ENCODE peak calls at places on chromosomes 13 and 19, in six cellular contexts. One of them, this sample, is unnamed.

GRCh38 chr19:18762125-18763023 is 28.7 kb downstream of the COMP start:
- DNase-seq in psoas muscle: peak
- DNase-seq in fibroblast of mammary gland: peak
- DNase-seq in stimulated activated CD4-positive, alpha-beta T cell treated with anti-CD3 and anti-CD28 coated beads, Interleukin-1b, Interleukin-23, amount 100 ng/mL, for 24 hours: no peak
- DNase-seq in ureter: peak
- DNase-seq in effector CD4-positive, alpha-beta T cell: no peak
- DNase-seq in this sample: no peak

GRCh38 chr19:53945441-53945840 is 17.3 kb upstream of the CACNG8 start:
- DNase-seq in psoas muscle: no peak
- DNase-seq in fibroblast of mammary gland: peak
- DNase-seq in stimulated activated CD4-positive, alpha-beta T cell treated with anti-CD3 and anti-CD28 coated beads, Interleukin-1b, Interleukin-23, amount 100 ng/mL, for 24 hours: no peak
- DNase-seq in ureter: no peak
- DNase-seq in effector CD4-positive, alpha-beta T cell: no peak
- DNase-seq in this sample: peak

GRCh38 chr19:6198896-6199239 is 63.4 kb downstream of the ACSBG2 start:
- DNase-seq in psoas muscle: no peak
- DNase-seq in fibroblast of mammary gland: no peak
- DNase-seq in stimulated activated CD4-positive, alpha-beta T cell treated with anti-CD3 and anti-CD28 coated beads, Interleukin-1b, Interleukin-23, amount 100 ng/mL, for 24 hours: no peak
- DNase-seq in ureter: peak
- DNase-seq in effector CD4-positive, alpha-beta T cell: no peak
- DNase-seq in this sample: no peak

GRCh38 chr13:27252467-27252866 is 1.1 kb downstream of the RPL21 start:
- DNase-seq in psoas muscle: no peak
- DNase-seq in fibroblast of mammary gland: no peak
- DNase-seq in stimulated activated CD4-positive, alpha-beta T cell treated with anti-CD3 and anti-CD28 coated beads, Interleukin-1b, Interleukin-23, amount 100 ng/mL, for 24 hours: no peak
- DNase-seq in ureter: no peak
- DNase-seq in effector CD4-positive, alpha-beta T cell: no peak
- DNase-seq in this sample: no peak

GRCh38 chr19:3176715-3177501 is 1.7 kb upstream of the S1PR4 start:
- DNase-seq in psoas muscle: no peak
- DNase-seq in fibroblast of mammary gland: peak
- DNase-seq in stimulated activated CD4-positive, alpha-beta T cell treated with anti-CD3 and anti-CD28 coated beads, Interleukin-1b, Interleukin-23, amount 100 ng/mL, for 24 hours: peak
- DNase-seq in ureter: peak
- DNase-seq in effector CD4-positive, alpha-beta T cell: peak
- DNase-seq in this sample: no peak

GRCh38 chr19:13117176-13117771 is 734 bp upstream of the TRMT1 start:
- DNase-seq in psoas muscle: no peak
- DNase-seq in fibroblast of mammary gland: no peak
- DNase-seq in stimulated activated CD4-positive, alpha-beta T cell treated with anti-CD3 and anti-CD28 coated beads, Interleukin-1b, Interleukin-23, amount 100 ng/mL, for 24 hours: no peak
- DNase-seq in ureter: no peak
- DNase-seq in effector CD4-positive, alpha-beta T cell: no peak
- DNase-seq in this sample: no peak

GRCh38 chr13:110070511-110071120 is 236.3 kb downstream of the COL4A1 start:
- DNase-seq in psoas muscle: no peak
- DNase-seq in fibroblast of mammary gland: peak
- DNase-seq in stimulated activated CD4-positive, alpha-beta T cell treated with anti-CD3 and anti-CD28 coated beads, Interleukin-1b, Interleukin-23, amount 100 ng/mL, for 24 hours: no peak
- DNase-seq in ureter: no peak
- DNase-seq in effector CD4-positive, alpha-beta T cell: no peak
- DNase-seq in this sample: no peak

GRCh38 chr13:36531746-36532486 is 99.6 kb downstream of the CCNA1 start:
- DNase-seq in psoas muscle: no peak
- DNase-seq in fibroblast of mammary gland: peak
- DNase-seq in stimulated activated CD4-positive, alpha-beta T cell treated with anti-CD3 and anti-CD28 coated beads, Interleukin-1b, Interleukin-23, amount 100 ng/mL, for 24 hours: no peak
- DNase-seq in ureter: no peak
- DNase-seq in effector CD4-positive, alpha-beta T cell: no peak
- DNase-seq in this sample: no peak

GRCh38 chr19:8504171-8504570 is 1.7 kb upstream of the PRAM1 start:
- DNase-seq in psoas muscle: no peak
- DNase-seq in fibroblast of mammary gland: no peak
- DNase-seq in stimulated activated CD4-positive, alpha-beta T cell treated with anti-CD3 and anti-CD28 coated beads, Interleukin-1b, Interleukin-23, amount 100 ng/mL, for 24 hours: no peak
- DNase-seq in ureter: no peak
- DNase-seq in effector CD4-positive, alpha-beta T cell: no peak
- DNase-seq in this sample: no peak

GRCh38 chr13:43085545-43085944 is 62.2 kb downstream of the DNAJC15 start:
- DNase-seq in psoas muscle: no peak
- DNase-seq in fibroblast of mammary gland: peak
- DNase-seq in stimulated activated CD4-positive, alpha-beta T cell treated with anti-CD3 and anti-CD28 coated beads, Interleukin-1b, Interleukin-23, amount 100 ng/mL, for 24 hours: no peak
- DNase-seq in ureter: no peak
- DNase-seq in effector CD4-positive, alpha-beta T cell: no peak
- DNase-seq in this sample: no peak

GRCh38 chr13:65026505-65026904 is 2203.6 kb downstream of the PCDH9 start:
- DNase-seq in psoas muscle: no peak
- DNase-seq in fibroblast of mammary gland: no peak
- DNase-seq in stimulated activated CD4-positive, alpha-beta T cell treated with anti-CD3 and anti-CD28 coated beads, Interleukin-1b, Interleukin-23, amount 100 ng/mL, for 24 hours: no peak
- DNase-seq in ureter: no peak
- DNase-seq in effector CD4-positive, alpha-beta T cell: no peak
- DNase-seq in this sample: no peak

GRCh38 chr13:78652651-78653050 is 6.3 kb downstream of the OBI1 start:
- DNase-seq in psoas muscle: no peak
- DNase-seq in fibroblast of mammary gland: no peak
- DNase-seq in stimulated activated CD4-positive, alpha-beta T cell treated with anti-CD3 and anti-CD28 coated beads, Interleukin-1b, Interleukin-23, amount 100 ng/mL, for 24 hours: no peak
- DNase-seq in ureter: no peak
- DNase-seq in effector CD4-positive, alpha-beta T cell: no peak
- DNase-seq in this sample: no peak

GRCh38 chr13:65808061-65808460 is 1422.1 kb downstream of the PCDH9 start:
- DNase-seq in psoas muscle: no peak
- DNase-seq in fibroblast of mammary gland: peak
- DNase-seq in stimulated activated CD4-positive, alpha-beta T cell treated with anti-CD3 and anti-CD28 coated beads, Interleukin-1b, Interleukin-23, amount 100 ng/mL, for 24 hours: no peak
- DNase-seq in ureter: no peak
- DNase-seq in effector CD4-positive, alpha-beta T cell: no peak
- DNase-seq in this sample: no peak

GRCh38 chr13:85528578-85529215 is 270.5 kb downstream of the SLITRK6 start:
- DNase-seq in psoas muscle: no peak
- DNase-seq in fibroblast of mammary gland: peak
- DNase-seq in stimulated activated CD4-positive, alpha-beta T cell treated with anti-CD3 and anti-CD28 coated beads, Interleukin-1b, Interleukin-23, amount 100 ng/mL, for 24 hours: no peak
- DNase-seq in ureter: no peak
- DNase-seq in effector CD4-positive, alpha-beta T cell: no peak
- DNase-seq in this sample: no peak

GRCh38 chr19:45769821-45770191 is 754 bp upstream of the SIX5 start:
- DNase-seq in psoas muscle: no peak
- DNase-seq in fibroblast of mammary gland: peak
- DNase-seq in stimulated activated CD4-positive, alpha-beta T cell treated with anti-CD3 and anti-CD28 coated beads, Interleukin-1b, Interleukin-23, amount 100 ng/mL, for 24 hours: no peak
- DNase-seq in ureter: peak
- DNase-seq in effector CD4-positive, alpha-beta T cell: peak
- DNase-seq in this sample: no peak

GRCh38 chr19:4647676-4648644 is 8.6 kb downstream of the TNFAIP8L1 start:
- DNase-seq in psoas muscle: peak
- DNase-seq in fibroblast of mammary gland: peak
- DNase-seq in stimulated activated CD4-positive, alpha-beta T cell treated with anti-CD3 and anti-CD28 coated beads, Interleukin-1b, Interleukin-23, amount 100 ng/mL, for 24 hours: no peak
- DNase-seq in ureter: no peak
- DNase-seq in effector CD4-positive, alpha-beta T cell: no peak
- DNase-seq in this sample: peak

GRCh38 chr19:4415352-4415751 is 12.9 kb downstream of the CHAF1A start:
- DNase-seq in psoas muscle: no peak
- DNase-seq in fibroblast of mammary gland: no peak
- DNase-seq in stimulated activated CD4-positive, alpha-beta T cell treated with anti-CD3 and anti-CD28 coated beads, Interleukin-1b, Interleukin-23, amount 100 ng/mL, for 24 hours: no peak
- DNase-seq in ureter: no peak
- DNase-seq in effector CD4-positive, alpha-beta T cell: no peak
- DNase-seq in this sample: no peak

GRCh38 chr13:87669379-87669978 is 1.7 kb upstream of the SLITRK5 start:
- DNase-seq in psoas muscle: no peak
- DNase-seq in fibroblast of mammary gland: peak
- DNase-seq in stimulated activated CD4-positive, alpha-beta T cell treated with anti-CD3 and anti-CD28 coated beads, Interleukin-1b, Interleukin-23, amount 100 ng/mL, for 24 hours: no peak
- DNase-seq in ureter: no peak
- DNase-seq in effector CD4-positive, alpha-beta T cell: no peak
- DNase-seq in this sample: no peak

GRCh38 chr19:1406496-1406817 is 929 bp upstream of the DAZAP1 start:
- DNase-seq in psoas muscle: no peak
- DNase-seq in fibroblast of mammary gland: no peak
- DNase-seq in stimulated activated CD4-positive, alpha-beta T cell treated with anti-CD3 and anti-CD28 coated beads, Interleukin-1b, Interleukin-23, amount 100 ng/mL, for 24 hours: no peak
- DNase-seq in ureter: no peak
- DNase-seq in effector CD4-positive, alpha-beta T cell: no peak
- DNase-seq in this sample: no peak

GRCh38 chr19:10543059-10543419 is 665 bp upstream of the ATG4D start:
- DNase-seq in psoas muscle: no peak
- DNase-seq in fibroblast of mammary gland: no peak
- DNase-seq in stimulated activated CD4-positive, alpha-beta T cell treated with anti-CD3 and anti-CD28 coated beads, Interleukin-1b, Interleukin-23, amount 100 ng/mL, for 24 hours: no peak
- DNase-seq in ureter: no peak
- DNase-seq in effector CD4-positive, alpha-beta T cell: no peak
- DNase-seq in this sample: no peak

GRCh38 chr13:108495686-108496363 is 133.6 kb upstream of the MYO16 start:
- DNase-seq in psoas muscle: no peak
- DNase-seq in fibroblast of mammary gland: no peak
- DNase-seq in stimulated activated CD4-positive, alpha-beta T cell treated with anti-CD3 and anti-CD28 coated beads, Interleukin-1b, Interleukin-23, amount 100 ng/mL, for 24 hours: no peak
- DNase-seq in ureter: no peak
- DNase-seq in effector CD4-positive, alpha-beta T cell: peak
- DNase-seq in this sample: peak

GRCh38 chr13:24500977-24501376 is 11.6 kb downstream of the PARP4 start:
- DNase-seq in psoas muscle: no peak
- DNase-seq in fibroblast of mammary gland: peak
- DNase-seq in stimulated activated CD4-positive, alpha-beta T cell treated with anti-CD3 and anti-CD28 coated beads, Interleukin-1b, Interleukin-23, amount 100 ng/mL, for 24 hours: no peak
- DNase-seq in ureter: no peak
- DNase-seq in effector CD4-positive, alpha-beta T cell: no peak
- DNase-seq in this sample: no peak

GRCh38 chr13:79904581-79904980 is 423.6 kb downstream of the NDFIP2 start:
- DNase-seq in psoas muscle: no peak
- DNase-seq in fibroblast of mammary gland: no peak
- DNase-seq in stimulated activated CD4-positive, alpha-beta T cell treated with anti-CD3 and anti-CD28 coated beads, Interleukin-1b, Interleukin-23, amount 100 ng/mL, for 24 hours: no peak
- DNase-seq in ureter: no peak
- DNase-seq in effector CD4-positive, alpha-beta T cell: no peak
- DNase-seq in this sample: no peak